ENCODE peak calls at places on chromosomes 5 and 9, in nine cellular contexts. One of them, this sample, is unnamed.

GRCh38 chr9:16371306-16371705 is 499.2 kb downstream of the BNC2 start:
- DNase-seq in CD8-positive, alpha-beta T cell: no peak
- DNase-seq in suprapubic skin: no peak
- DNase-seq in astrocyte: no peak
- DNase-seq in left ventricle myocardium inferior: no peak
- DNase-seq in GM06990: peak; percentile 9
- DNase-seq in BJ: no peak
- DNase-seq in HCT116: no peak
- DNase-seq in AG04450: no peak
- DNase-seq in this sample: no peak

GRCh38 chr5:154593091-154593490 is 115.1 kb upstream of the HAND1 start:
- DNase-seq in CD8-positive, alpha-beta T cell: no peak
- DNase-seq in suprapubic skin: no peak
- DNase-seq in astrocyte: peak; percentile 19
- DNase-seq in left ventricle myocardium inferior: no peak
- DNase-seq in GM06990: no peak
- DNase-seq in BJ: peak; percentile 20
- DNase-seq in HCT116: no peak
- DNase-seq in AG04450: no peak
- DNase-seq in this sample: peak; percentile 61

GRCh38 chr9:68974901-68975300 is 39.0 kb downstream of the PRKACG start:
- DNase-seq in CD8-positive, alpha-beta T cell: no peak
- DNase-seq in suprapubic skin: no peak
- DNase-seq in astrocyte: no peak
- DNase-seq in left ventricle myocardium inferior: no peak
- DNase-seq in GM06990: no peak
- DNase-seq in BJ: no peak
- DNase-seq in HCT116: no peak
- DNase-seq in AG04450: no peak
- DNase-seq in this sample: no peak

GRCh38 chr5:117013280-117013877 is 438.8 kb upstream of the SEMA6A start:
- DNase-seq in CD8-positive, alpha-beta T cell: no peak
- DNase-seq in suprapubic skin: no peak
- DNase-seq in astrocyte: no peak
- DNase-seq in left ventricle myocardium inferior: no peak
- DNase-seq in GM06990: no peak
- DNase-seq in BJ: no peak
- DNase-seq in HCT116: no peak
- DNase-seq in AG04450: no peak
- DNase-seq in this sample: no peak

GRCh38 chr5:13354611-13355010 is 589.9 kb downstream of the DNAH5 start:
- DNase-seq in CD8-positive, alpha-beta T cell: no peak
- DNase-seq in suprapubic skin: no peak
- DNase-seq in astrocyte: peak; percentile 67
- DNase-seq in left ventricle myocardium inferior: no peak
- DNase-seq in GM06990: no peak
- DNase-seq in BJ: no peak
- DNase-seq in HCT116: no peak
- DNase-seq in AG04450: no peak
- DNase-seq in this sample: no peak

GRCh38 chr5:9545301-9545958 is 445 bp downstream of the SEMA5A start:
- DNase-seq in CD8-positive, alpha-beta T cell: no peak
- DNase-seq in suprapubic skin: peak; percentile 81
- DNase-seq in astrocyte: no peak
- DNase-seq in left ventricle myocardium inferior: no peak
- DNase-seq in GM06990: no peak
- DNase-seq in BJ: no peak
- DNase-seq in HCT116: no peak
- DNase-seq in AG04450: no peak
- DNase-seq in this sample: no peak

GRCh38 chr9:114037249-114037648 is 40.9 kb downstream of the AMBP start:
- DNase-seq in CD8-positive, alpha-beta T cell: no peak
- DNase-seq in suprapubic skin: no peak
- DNase-seq in astrocyte: no peak
- DNase-seq in left ventricle myocardium inferior: no peak
- DNase-seq in GM06990: no peak
- DNase-seq in BJ: no peak
- DNase-seq in HCT116: no peak
- DNase-seq in AG04450: no peak
- DNase-seq in this sample: no peak

GRCh38 chr9:37641331-37641730 is 9.4 kb upstream of the FRMPD1 start:
- DNase-seq in CD8-positive, alpha-beta T cell: no peak
- DNase-seq in suprapubic skin: no peak
- DNase-seq in astrocyte: no peak
- DNase-seq in left ventricle myocardium inferior: no peak
- DNase-seq in GM06990: no peak
- DNase-seq in BJ: no peak
- DNase-seq in HCT116: no peak
- DNase-seq in AG04450: no peak
- DNase-seq in this sample: no peak

GRCh38 chr9:81028504-81028903 is 660.8 kb downstream of the TLE1 start:
- DNase-seq in CD8-positive, alpha-beta T cell: no peak
- DNase-seq in suprapubic skin: no peak
- DNase-seq in astrocyte: peak; percentile 99
- DNase-seq in left ventricle myocardium inferior: no peak
- DNase-seq in GM06990: no peak
- DNase-seq in BJ: peak; percentile 41
- DNase-seq in HCT116: peak; percentile 42
- DNase-seq in AG04450: peak; percentile 74
- DNase-seq in this sample: peak; percentile 95

GRCh38 chr5:170353011-170353890 is 35.9 kb downstream of the KCNMB1 start:
- DNase-seq in CD8-positive, alpha-beta T cell: no peak
- DNase-seq in suprapubic skin: no peak
- DNase-seq in astrocyte: no peak
- DNase-seq in left ventricle myocardium inferior: no peak
- DNase-seq in GM06990: no peak
- DNase-seq in BJ: no peak
- DNase-seq in HCT116: no peak
- DNase-seq in AG04450: no peak
- DNase-seq in this sample: no peak

GRCh38 chr5:157460921-157461792 is 1.1 kb downstream of the NIPAL4 start:
- DNase-seq in CD8-positive, alpha-beta T cell: no peak
- DNase-seq in suprapubic skin: no peak
- DNase-seq in astrocyte: no peak
- DNase-seq in left ventricle myocardium inferior: no peak
- DNase-seq in GM06990: no peak
- DNase-seq in BJ: no peak
- DNase-seq in HCT116: no peak
- DNase-seq in AG04450: no peak
- DNase-seq in this sample: no peak

GRCh38 chr5:2681476-2681875 is 70.0 kb downstream of the IRX2 start:
- DNase-seq in CD8-positive, alpha-beta T cell: no peak
- DNase-seq in suprapubic skin: no peak
- DNase-seq in astrocyte: no peak
- DNase-seq in left ventricle myocardium inferior: no peak
- DNase-seq in GM06990: no peak
- DNase-seq in BJ: no peak
- DNase-seq in HCT116: no peak
- DNase-seq in AG04450: no peak
- DNase-seq in this sample: no peak

GRCh38 chr9:136409557-136410455 is 608 bp downstream of the ENTR1 start:
- DNase-seq in CD8-positive, alpha-beta T cell: peak; percentile 31
- DNase-seq in suprapubic skin: no peak
- DNase-seq in astrocyte: peak; percentile 20
- DNase-seq in left ventricle myocardium inferior: no peak
- DNase-seq in GM06990: peak; percentile 60
- DNase-seq in BJ: no peak
- DNase-seq in HCT116: no peak
- DNase-seq in AG04450: no peak
- DNase-seq in this sample: no peak

GRCh38 chr9:18472915-18473314 is 1.0 kb upstream of the ADAMTSL1 start:
- DNase-seq in CD8-positive, alpha-beta T cell: no peak
- DNase-seq in suprapubic skin: no peak
- DNase-seq in astrocyte: no peak
- DNase-seq in left ventricle myocardium inferior: no peak
- DNase-seq in GM06990: no peak
- DNase-seq in BJ: no peak
- DNase-seq in HCT116: no peak
- DNase-seq in AG04450: no peak
- DNase-seq in this sample: no peak

GRCh38 chr9:18467696-18468095 is 6.3 kb upstream of the ADAMTSL1 start:
- DNase-seq in CD8-positive, alpha-beta T cell: no peak
- DNase-seq in suprapubic skin: no peak
- DNase-seq in astrocyte: no peak
- DNase-seq in left ventricle myocardium inferior: no peak
- DNase-seq in GM06990: no peak
- DNase-seq in BJ: no peak
- DNase-seq in HCT116: no peak
- DNase-seq in AG04450: no peak
- DNase-seq in this sample: no peak

GRCh38 chr9:18474778-18475177 is 825 bp downstream of the ADAMTSL1 start:
- DNase-seq in CD8-positive, alpha-beta T cell: no peak
- DNase-seq in suprapubic skin: no peak
- DNase-seq in astrocyte: peak; percentile 71
- DNase-seq in left ventricle myocardium inferior: no peak
- DNase-seq in GM06990: no peak
- DNase-seq in BJ: no peak
- DNase-seq in HCT116: no peak
- DNase-seq in AG04450: no peak
- DNase-seq in this sample: no peak

GRCh38 chr9:18473551-18474279 is at the start of gene ADAMTSL1:
- DNase-seq in CD8-positive, alpha-beta T cell: no peak
- DNase-seq in suprapubic skin: no peak
- DNase-seq in astrocyte: peak; percentile 85
- DNase-seq in left ventricle myocardium inferior: peak; percentile 24
- DNase-seq in GM06990: no peak
- DNase-seq in BJ: no peak
- DNase-seq in HCT116: no peak
- DNase-seq in AG04450: no peak
- DNase-seq in this sample: peak; percentile 77

GRCh38 chr9:18472435-18472834 is 1.5 kb upstream of the ADAMTSL1 start:
- DNase-seq in CD8-positive, alpha-beta T cell: no peak
- DNase-seq in suprapubic skin: no peak
- DNase-seq in astrocyte: no peak
- DNase-seq in left ventricle myocardium inferior: no peak
- DNase-seq in GM06990: no peak
- DNase-seq in BJ: no peak
- DNase-seq in HCT116: no peak
- DNase-seq in AG04450: no peak
- DNase-seq in this sample: no peak
- H3K4me3 ChIP-seq in CD8-positive, alpha-beta T cell: no peak overlapping the region
- H3K4me3 ChIP-seq in suprapubic skin: no peak overlapping the region
- H3K4me3 ChIP-seq in astrocyte: peak overlapping the region; percentile 91
- H3K4me3 ChIP-seq in left ventricle myocardium inferior: no peak overlapping the region
- H3K4me3 ChIP-seq in GM06990: no peak overlapping the region
- H3K4me3 ChIP-seq in BJ: no peak overlapping the region
- H3K4me3 ChIP-seq in HCT116: no peak overlapping the region
- H3K4me3 ChIP-seq in AG04450: no peak overlapping the region
- H3K4me3 ChIP-seq in this sample: peak overlapping the region; percentile 63

DNA sequence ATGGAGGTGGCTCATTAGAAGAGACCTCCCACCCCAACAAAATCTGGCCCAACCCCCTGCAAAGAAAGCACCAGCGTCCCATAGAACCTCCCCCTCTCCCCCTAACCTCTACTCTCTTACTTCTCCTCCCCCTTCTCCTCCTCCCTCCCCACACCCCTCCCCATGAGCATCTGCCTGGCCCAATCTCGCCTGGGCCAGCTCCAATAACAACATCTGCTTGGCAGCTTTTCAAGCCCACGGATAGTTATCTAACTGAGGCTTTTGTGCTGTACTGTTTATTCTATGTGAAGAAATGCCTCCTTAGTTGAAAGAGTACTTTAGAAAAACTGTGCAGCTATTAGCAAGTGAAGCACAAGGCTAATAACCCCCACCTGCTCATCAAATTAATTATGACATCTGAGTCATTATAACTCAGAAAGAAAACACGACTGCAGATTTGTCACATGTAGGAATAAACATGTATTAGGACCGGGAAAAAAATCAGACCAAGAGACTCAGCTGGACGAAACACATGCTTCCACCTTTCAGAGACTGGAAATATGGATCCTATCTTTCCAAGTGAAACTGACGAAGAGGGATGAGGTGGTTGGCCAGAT is 42.8 kb downstream of the NFIB start:
- DNase-seq in CD8-positive, alpha-beta T cell: no peak
- DNase-seq in suprapubic skin: no peak
- DNase-seq in astrocyte: peak; percentile 87
- DNase-seq in left ventricle myocardium inferior: peak; percentile 74
- DNase-seq in GM06990: no peak
- DNase-seq in BJ: no peak
- DNase-seq in HCT116: no peak
- DNase-seq in AG04450: peak; percentile 59
- DNase-seq in this sample: peak; percentile 87
- H3K4me3 ChIP-seq in CD8-positive, alpha-beta T cell: no peak overlapping the region
- H3K4me3 ChIP-seq in suprapubic skin: no peak overlapping the region
- H3K4me3 ChIP-seq in astrocyte: peak overlapping the region; percentile 6
- H3K4me3 ChIP-seq in left ventricle myocardium inferior: peak overlapping the region; percentile 26
- H3K4me3 ChIP-seq in GM06990: no peak overlapping the region
- H3K4me3 ChIP-seq in BJ: no peak overlapping the region
- H3K4me3 ChIP-seq in HCT116: no peak overlapping the region
- H3K4me3 ChIP-seq in AG04450: no peak overlapping the region
- H3K4me3 ChIP-seq in this sample: peak overlapping the region; percentile 3

GRCh38 chr9:124594673-124595072 is 87.5 kb upstream of the NR5A1 start:
- DNase-seq in CD8-positive, alpha-beta T cell: no peak
- DNase-seq in suprapubic skin: no peak
- DNase-seq in astrocyte: no peak
- DNase-seq in left ventricle myocardium inferior: no peak
- DNase-seq in GM06990: no peak
- DNase-seq in BJ: no peak
- DNase-seq in HCT116: no peak
- DNase-seq in AG04450: no peak
- DNase-seq in this sample: no peak

GRCh38 chr9:124594215-124594614 is 87.0 kb upstream of the NR5A1 start:
- DNase-seq in CD8-positive, alpha-beta T cell: no peak
- DNase-seq in suprapubic skin: no peak
- DNase-seq in astrocyte: no peak
- DNase-seq in left ventricle myocardium inferior: no peak
- DNase-seq in GM06990: no peak
- DNase-seq in BJ: no peak
- DNase-seq in HCT116: no peak
- DNase-seq in AG04450: no peak
- DNase-seq in this sample: no peak

GRCh38 chr9:124596172-124596839 is 89.1 kb upstream of the NR5A1 start:
- DNase-seq in CD8-positive, alpha-beta T cell: no peak
- DNase-seq in suprapubic skin: no peak
- DNase-seq in astrocyte: no peak
- DNase-seq in left ventricle myocardium inferior: no peak
- DNase-seq in GM06990: no peak
- DNase-seq in BJ: no peak
- DNase-seq in HCT116: no peak
- DNase-seq in AG04450: no peak
- DNase-seq in this sample: no peak

GRCh38 chr9:124598048-124598447 is 90.8 kb upstream of the NR5A1 start:
- DNase-seq in CD8-positive, alpha-beta T cell: no peak
- DNase-seq in suprapubic skin: no peak
- DNase-seq in astrocyte: no peak
- DNase-seq in left ventricle myocardium inferior: no peak
- DNase-seq in GM06990: no peak
- DNase-seq in BJ: no peak
- DNase-seq in HCT116: no peak
- DNase-seq in AG04450: no peak
- DNase-seq in this sample: no peak

GRCh38 chr9:124595743-124596142 is 88.5 kb upstream of the NR5A1 start:
- DNase-seq in CD8-positive, alpha-beta T cell: no peak
- DNase-seq in suprapubic skin: no peak
- DNase-seq in astrocyte: no peak
- DNase-seq in left ventricle myocardium inferior: no peak
- DNase-seq in GM06990: no peak
- DNase-seq in BJ: no peak
- DNase-seq in HCT116: no peak
- DNase-seq in AG04450: no peak
- DNase-seq in this sample: no peak
- H3K4me3 ChIP-seq in CD8-positive, alpha-beta T cell: no peak overlapping the region
- H3K4me3 ChIP-seq in suprapubic skin: no peak overlapping the region
- H3K4me3 ChIP-seq in astrocyte: no peak overlapping the region
- H3K4me3 ChIP-seq in left ventricle myocardium inferior: no peak overlapping the region
- H3K4me3 ChIP-seq in GM06990: no peak overlapping the region
- H3K4me3 ChIP-seq in BJ: no peak overlapping the region
- H3K4me3 ChIP-seq in HCT116: no peak overlapping the region
- H3K4me3 ChIP-seq in AG04450: no peak overlapping the region
- H3K4me3 ChIP-seq in this sample: no peak overlapping the region

GRCh38 chr9:116465591-116466288 is 221.4 kb upstream of the TRIM32 start:
- DNase-seq in CD8-positive, alpha-beta T cell: no peak
- DNase-seq in suprapubic skin: no peak
- DNase-seq in astrocyte: no peak
- DNase-seq in left ventricle myocardium inferior: no peak
- DNase-seq in GM06990: no peak
- DNase-seq in BJ: no peak
- DNase-seq in HCT116: no peak
- DNase-seq in AG04450: no peak
- DNase-seq in this sample: no peak
- H3K4me3 ChIP-seq in CD8-positive, alpha-beta T cell: no peak overlapping the region
- H3K4me3 ChIP-seq in suprapubic skin: no peak overlapping the region
- H3K4me3 ChIP-seq in astrocyte: no peak overlapping the region
- H3K4me3 ChIP-seq in left ventricle myocardium inferior: no peak overlapping the region
- H3K4me3 ChIP-seq in GM06990: no peak overlapping the region
- H3K4me3 ChIP-seq in BJ: no peak overlapping the region
- H3K4me3 ChIP-seq in HCT116: no peak overlapping the region
- H3K4me3 ChIP-seq in AG04450: no peak overlapping the region
- H3K4me3 ChIP-seq in this sample: no peak overlapping the region

This sample was measured in skeletal muscle cell.